ENCODE peak calls at places on chromosomes 11 and 22, in four cellular contexts. F is GM12891, R is transverse colon, L is HCT116. X is an unnamed sample.

GRCh38 chr11:79113099-79113498 is 327.7 kb downstream of the TENM4 start:
- DNase-seq in F (no peak), R (no peak), L (no peak), X (no peak)

GRCh38 chr11:117610045-117610444 is 187.0 kb downstream of the DSCAML1 start:
- DNase-seq in F (no peak), R (no peak), L (no peak), X (no peak)

GRCh38 chr11:729492-730074 is 17.7 kb upstream of the TALDO1 start:
- DNase-seq in F (no peak), R (no peak), L (no peak), X (no peak)

GRCh38 chr11:131691558-131692041 is 321.2 kb downstream of the NTM start:
- DNase-seq in F (peak; percentile 58), R (no peak), L (no peak), X (peak; percentile 88)

GRCh38 chr11:62895501-62895900 is 14.8 kb downstream of the SLC3A2 start:
- DNase-seq in F (no peak), R (no peak), L (no peak), X (no peak)

GRCh38 chr11:12723410-12724297 is 49.4 kb downstream of the TEAD1 start:
- DNase-seq in F (no peak), R (peak; percentile 18), L (peak; percentile 79), X (peak; percentile 45)

GRCh38 chr11:73814812-73815211 is 27.1 kb downstream of the MRPL48 start:
- DNase-seq in F (no peak), R (no peak), L (no peak), X (no peak)

GRCh38 chr11:85021066-85021465 is 606.1 kb downstream of the DLG2 start:
- DNase-seq in F (no peak), R (no peak), L (no peak), X (no peak)

GRCh38 chr22:35059632-35060031 is 6.3 kb upstream of the ISX start:
- DNase-seq in F (no peak), R (no peak), L (no peak), X (no peak)

GRCh38 chr22:43172191-43172590 is 14.7 kb downstream of the TTLL12 start:
- DNase-seq in F (no peak), R (no peak), L (no peak), X (peak; percentile 60)

GRCh38 chr11:35011389-35011788 is 95.0 kb downstream of the PDHX start:
- DNase-seq in F (no peak), R (no peak), L (no peak), X (no peak)

GRCh38 chr11:92980291-92980690 is 10.8 kb downstream of the MTNR1B start:
- DNase-seq in F (no peak), R (no peak), L (no peak), X (no peak)

GRCh38 chr11:8209208-8209807 is 40.5 kb upstream of the RIC3 start:
- DNase-seq in F (no peak), R (no peak), L (no peak), X (peak; percentile 86)

GRCh38 chr11:102530558-102530957 is at the start of gene MMP7:
- DNase-seq in F (no peak), R (no peak), L (no peak), X (peak; percentile 63)

GRCh38 chr11:15884131-15884530 is 472.2 kb downstream of the SOX6 start:
- DNase-seq in F (no peak), R (no peak), L (no peak), X (no peak)

GRCh38 chr11:46513934-46514342 is 79.9 kb downstream of the AMBRA1 start:
- DNase-seq in F (no peak), R (peak; percentile 39), L (no peak), X (no peak)

GRCh38 chr22:48594757-48595510 is 1232.7 kb downstream of the BRD1 start:
- DNase-seq in F (no peak), R (no peak), L (no peak), X (no peak)

GRCh38 chr11:91231226-91231625 is 993.4 kb upstream of the FAT3 start:
- DNase-seq in F (no peak), R (no peak), L (no peak), X (no peak)

GRCh38 chr22:17787159-17788022 is 13.1 kb upstream of the BID start:
- DNase-seq in F (no peak), R (no peak), L (no peak), X (no peak)

GRCh38 chr11:80873309-80873999 is 1432.6 kb upstream of the TENM4 start:
- DNase-seq in F (no peak), R (no peak), L (no peak), X (no peak)

GRCh38 chr11:113773092-113773415 is 438 bp downstream of the ZW10 start:
- DNase-seq in F (no peak), R (peak; percentile 29), L (no peak), X (peak; percentile 40)

GRCh38 chr11:105935791-105936190 is 86.2 kb downstream of the MSANTD4 start:
- DNase-seq in F (no peak), R (no peak), L (peak; percentile 21), X (no peak)

GRCh38 chr11:12200359-12201015 is 90.1 kb downstream of the MICAL2 start:
- DNase-seq in F (no peak), R (peak; percentile 30), L (no peak), X (no peak)

GRCh38 chr11:93025558-93026255 is 56.3 kb downstream of the MTNR1B start:
- DNase-seq in F (no peak), R (no peak), L (no peak), X (no peak)

GRCh38 chr11:47477323-47477722 is 28.4 kb upstream of the RAPSN start:
- DNase-seq in F (no peak), R (no peak), L (no peak), X (no peak)

GRCh38 chr11:35683728-35684339 is 21.3 kb downstream of the TRIM44 start:
- DNase-seq in F (no peak), R (no peak), L (no peak), X (no peak)

GRCh38 chr22:36406139-36406538 is 18.4 kb upstream of the MYH9 start:
- DNase-seq in F (no peak), R (no peak), L (no peak), X (no peak)

GRCh38 chr11:47125083-47125482 is 51.6 kb downstream of the ARFGAP2 start:
- DNase-seq in F (no peak), R (no peak), L (no peak), X (no peak)

GRCh38 chr11:92387882-92388281 is 163.3 kb downstream of the FAT3 start:
- DNase-seq in F (no peak), R (no peak), L (no peak), X (no peak)

GRCh38 chr22:44151661-44152060 is 29.1 kb upstream of the PARVG start:
- DNase-seq in F (no peak), R (no peak), L (no peak), X (no peak)

GRCh38 chr11:83223457-83223856 is 29.9 kb downstream of the ANKRD42 start:
- DNase-seq in F (no peak), R (no peak), L (no peak), X (no peak)

GRCh38 chr11:69569306-69570200 is 71.4 kb upstream of the CCND1 start:
- DNase-seq in F (no peak), R (no peak), L (no peak), X (no peak)

GRCh38 chr11:65920035-65920802 is 993 bp downstream of the DRAP1 start:
- DNase-seq in F (no peak), R (peak; percentile 29), L (no peak), X (no peak)
- TF ChIP-seq POLR2AphosphoS5 in F (no peak), R (no peak), L (no peak), X (no peak)

DNA sequence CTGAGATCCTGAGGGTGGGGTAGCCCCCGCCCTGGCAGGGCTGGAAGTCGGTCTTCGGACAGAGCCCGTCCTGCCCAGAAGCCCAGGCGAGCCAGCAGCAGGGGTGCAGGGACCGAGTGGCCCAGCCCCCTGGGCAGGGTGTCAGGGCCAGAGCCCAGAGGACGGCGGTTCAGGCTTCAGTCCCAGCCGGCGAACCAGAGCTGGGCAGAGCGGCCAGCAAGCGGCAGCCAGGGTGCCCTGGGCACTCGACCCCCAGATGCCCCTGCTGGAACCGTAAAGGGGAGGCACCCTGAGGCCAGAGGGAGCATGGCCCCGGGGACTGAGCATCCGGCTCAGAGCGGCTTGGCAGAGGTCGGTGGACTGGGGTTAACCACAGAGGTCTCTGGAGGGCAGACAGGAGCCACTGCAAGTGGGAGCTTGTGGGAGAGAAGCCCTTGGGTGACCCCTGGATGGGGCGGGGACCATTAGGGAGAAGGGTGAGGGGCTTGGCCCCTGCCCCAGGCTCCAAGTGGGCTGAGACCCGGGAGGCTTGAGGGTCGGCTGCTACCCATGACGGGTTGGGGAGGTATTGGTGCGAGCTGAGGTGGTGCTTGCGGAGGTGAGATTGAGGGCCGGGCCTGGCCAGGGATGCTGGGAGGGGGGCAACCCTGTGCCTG is 15.9 kb downstream of the LSP1 start:
- DNase-seq in F (no peak), R (no peak), L (no peak), X (no peak)
- TF ChIP-seq POLR2AphosphoS5 in F (no peak), R (no peak), L (no peak), X (no peak)

DNA sequence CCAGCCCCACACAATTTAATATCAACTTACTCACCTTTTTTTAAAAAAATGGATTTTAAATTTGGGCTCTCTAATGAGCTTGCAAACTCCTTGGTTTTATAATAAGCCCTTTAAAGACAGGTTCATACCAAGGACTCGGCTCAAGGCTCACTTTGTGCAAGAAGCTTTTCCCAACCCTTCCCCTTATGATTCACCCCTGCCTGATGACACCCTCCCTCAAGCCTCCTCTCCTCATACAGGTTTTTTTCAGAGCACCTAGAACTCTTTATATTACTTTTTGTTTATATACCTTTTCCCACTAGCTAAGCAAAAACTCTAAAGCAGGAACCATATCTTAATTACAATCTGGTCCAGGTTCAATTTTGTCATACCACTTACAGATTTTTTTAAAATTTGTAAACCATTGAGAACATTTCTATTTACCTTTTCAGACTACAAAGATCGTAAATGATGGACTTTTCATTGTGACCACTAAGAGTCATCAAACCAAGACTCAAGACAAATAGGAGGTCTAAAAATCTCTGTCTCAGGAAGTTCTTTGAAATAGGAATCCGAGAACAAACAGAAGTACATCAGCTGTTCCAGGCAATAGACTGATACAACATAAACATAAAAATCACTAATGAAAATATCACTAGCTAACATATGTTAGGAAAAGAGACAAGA is 13.1 kb upstream of the EXPH5 start:
- DNase-seq in F (no peak), R (no peak), L (no peak), X (no peak)
- TF ChIP-seq POLR2AphosphoS5 in F (no peak), R (no peak), L (no peak), X (no peak)

DNA sequence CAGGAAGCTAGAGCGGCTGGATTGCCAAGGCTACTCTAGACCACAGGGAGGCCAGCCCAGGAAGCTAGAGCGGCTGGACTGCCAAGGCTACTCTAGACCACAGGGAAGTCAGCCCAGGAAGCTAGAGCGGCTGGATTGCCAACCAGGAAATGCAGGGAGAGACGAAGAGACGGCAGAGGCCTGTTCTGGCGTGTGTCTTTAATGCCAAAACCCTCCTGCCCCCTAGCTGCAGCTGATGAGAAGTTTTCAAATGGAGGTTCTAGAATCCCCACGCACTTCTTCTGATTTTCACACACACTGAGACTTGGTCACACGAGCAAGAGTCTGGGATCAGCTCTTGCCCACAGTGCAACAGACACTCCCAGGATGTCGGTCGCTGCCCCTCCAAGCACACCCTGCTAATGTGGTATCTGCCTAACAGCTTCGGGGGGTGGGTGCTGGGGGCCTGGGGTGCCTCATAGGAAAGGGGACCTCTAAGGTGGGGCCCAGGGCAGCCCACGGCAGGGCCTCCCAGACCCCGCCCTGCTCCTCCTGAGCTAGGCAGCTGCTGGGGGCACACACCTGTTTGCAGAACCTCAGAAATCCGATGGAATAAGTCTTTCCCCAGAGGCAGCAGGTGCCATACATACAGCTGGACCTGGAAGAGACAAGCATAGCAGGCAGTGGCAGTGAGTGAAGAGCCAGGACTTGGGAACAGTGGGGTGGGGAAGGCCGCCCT is 28.5 kb downstream of the MAFF start:
- DNase-seq in F (peak; percentile 69), R (peak; percentile 80), L (no peak), X (peak; percentile 62)
- TF ChIP-seq POLR2AphosphoS5 in F (no peak), R (no peak), L (no peak), X (peak; percentile 19)